ENCODE peak calls at places on chromosome 11, in four cellular contexts. J is ovary; H is IMR-90; O is CD4-positive, alpha-beta memory T cell. K is an unnamed sample.

GRCh38 chr11:84788220-84788619 is 838.9 kb downstream of the DLG2 start:
- DNase-seq in J (no peak), O (no peak), H (no peak), K (no peak)

GRCh38 chr11:17250561-17251350 is 25.8 kb upstream of the NUCB2 start:
- DNase-seq in J (no peak), H (peak; percentile 22), O (no peak), K (no peak)

GRCh38 chr11:111814567-111814966 is 48.4 kb upstream of the PPP2R1B start:
- DNase-seq in O (no peak), J (no peak), H (peak; percentile 91), K (no peak)

GRCh38 chr11:44082645-44083044 is 12.8 kb upstream of the EXT2 start:
- DNase-seq in O (no peak), J (no peak), H (no peak), K (no peak)

GRCh38 chr11:107696140-107696539 is 15.7 kb downstream of the SLN start:
- DNase-seq in O (no peak), J (no peak), H (peak; percentile 97), K (no peak)

GRCh38 chr11:61335355-61335710 is 2.3 kb downstream of the TKFC start:
- DNase-seq in H (no peak), J (peak; percentile 67), O (no peak), K (no peak)

GRCh38 chr11:9280655-9281301 is 15.6 kb upstream of the DENND5A start:
- DNase-seq in J (no peak), O (peak; percentile 68), H (peak; percentile 81), K (peak; percentile 80)

GRCh38 chr11:130801287-130802146 is 114.8 kb downstream of the SNX19 start:
- DNase-seq in H (peak; percentile 53), J (no peak), O (no peak), K (no peak)

GRCh38 chr11:75585271-75585670 is 23.2 kb downstream of the SERPINH1 start:
- DNase-seq in H (no peak), O (no peak), J (no peak), K (no peak)

GRCh38 chr11:106306942-106307341 is 229.5 kb downstream of the AASDHPPT start:
- DNase-seq in O (no peak), J (no peak), H (no peak), K (no peak)

GRCh38 chr11:104713366-104713765 is 184.9 kb downstream of the CASP12 start:
- DNase-seq in J (no peak), H (peak; percentile 59), O (no peak), K (no peak)

GRCh38 chr11:33633251-33634003 is 67.2 kb downstream of the C11orf91 start:
- DNase-seq in H (peak; percentile 72), O (no peak), J (no peak), K (no peak)

GRCh38 chr11:8317164-8317563 is 53.5 kb upstream of the LMO1 start:
- DNase-seq in H (peak; percentile 5), J (no peak), O (no peak), K (no peak)

GRCh38 chr11:35615911-35616900 is 2.1 kb upstream of the FJX1 start:
- DNase-seq in H (peak; percentile 74), O (peak; percentile 35), J (no peak), K (peak; percentile 50)

GRCh38 chr11:65036931-65037330 is 4.1 kb upstream of the SAC3D1 start:
- DNase-seq in J (peak; percentile 43), O (no peak), H (no peak), K (no peak)

GRCh38 chr11:32421992-32422391 is 13.3 kb downstream of the WT1 start:
- DNase-seq in O (no peak), J (no peak), H (no peak), K (no peak)

GRCh38 chr11:28228196-28228595 is 120.0 kb downstream of the METTL15 start:
- DNase-seq in O (no peak), J (no peak), H (peak; percentile 68), K (no peak)

GRCh38 chr11:83724704-83725114 is 438.5 kb upstream of the CCDC90B start:
- DNase-seq in J (no peak), O (no peak), H (no peak), K (no peak)

GRCh38 chr11:93525601-93526000 is 17.6 kb downstream of the SMCO4 start:
- DNase-seq in H (peak; percentile 61), O (no peak), J (no peak), K (no peak)

GRCh38 chr11:93528252-93528651 is 14.9 kb downstream of the SMCO4 start:
- DNase-seq in O (no peak), J (no peak), H (no peak), K (no peak)

GRCh38 chr11:93528757-93529639 is 14.2 kb downstream of the SMCO4 start:
- DNase-seq in J (no peak), H (no peak), O (no peak), K (no peak)

GRCh38 chr11:93526058-93526633 is 17.0 kb downstream of the SMCO4 start:
- DNase-seq in J (no peak), O (no peak), H (no peak), K (no peak)

GRCh38 chr11:93526691-93527583 is 16.3 kb downstream of the SMCO4 start:
- DNase-seq in J (no peak), H (no peak), O (peak; percentile 14), K (no peak)
- H3K4me1 ChIP-seq in J (peaks cover 12% of the 10 kb centered on the region), H (peaks cover 3% of the 10 kb centered on the region), O (peaks cover 73% of the 10 kb centered on the region), K (no peaks in the 10 kb centered on the region)

GRCh38 chr11:113532697-113533424 is 57.7 kb upstream of the DRD2 start:
- DNase-seq in J (peak; percentile 77), O (peak; percentile 19), H (peak; percentile 71), K (peak; percentile 35)
- H3K27ac ChIP-seq in J (no peak overlapping the region), O (no peak overlapping the region), H (no peak overlapping the region), K (no peak overlapping the region)

GRCh38 chr11:62646825-62647608 is 604 bp upstream of the GANAB start:
- DNase-seq in O (no peak), H (no peak), J (no peak), K (no peak)

GRCh38 chr11:62648967-62649364 is 2.6 kb upstream of the GANAB start:
- DNase-seq in J (no peak), H (no peak), O (no peak), K (no peak)

GRCh38 chr11:62647609-62648005 is 1.2 kb upstream of the GANAB start:
- DNase-seq in O (no peak), H (no peak), J (no peak), K (no peak)

GRCh38 chr11:62648185-62648966 is 2.0 kb upstream of the GANAB start:
- DNase-seq in O (no peak), H (no peak), J (no peak), K (no peak)

DNA sequence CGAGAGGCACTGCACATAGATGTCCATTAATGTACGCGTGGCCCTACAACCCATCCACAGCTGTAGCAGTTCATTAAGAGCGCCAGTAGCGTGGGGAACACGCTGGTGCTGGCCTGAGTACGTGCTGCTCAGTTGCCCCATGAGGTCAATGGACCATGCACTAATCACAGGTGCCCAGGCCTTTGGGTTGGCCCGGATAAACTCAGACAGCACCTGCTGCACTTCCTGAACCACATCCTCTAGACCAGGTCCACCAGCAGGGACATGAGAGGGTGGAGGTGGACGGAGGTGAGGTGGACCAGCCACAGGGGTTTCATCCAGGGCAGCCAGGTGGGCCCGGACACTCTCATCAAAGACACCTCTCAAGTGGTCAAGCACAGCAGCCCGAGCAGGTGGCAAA is 3.1 kb upstream of the GANAB start:
- DNase-seq in O (no peak), J (no peak), H (no peak), K (no peak)
- H3K4me1 ChIP-seq in O (peaks cover 45% of the 10 kb centered on the region), J (peaks cover 8% of the 10 kb centered on the region), H (peaks cover 8% of the 10 kb centered on the region), K (peaks cover 19% of the 10 kb centered on the region)

DNA sequence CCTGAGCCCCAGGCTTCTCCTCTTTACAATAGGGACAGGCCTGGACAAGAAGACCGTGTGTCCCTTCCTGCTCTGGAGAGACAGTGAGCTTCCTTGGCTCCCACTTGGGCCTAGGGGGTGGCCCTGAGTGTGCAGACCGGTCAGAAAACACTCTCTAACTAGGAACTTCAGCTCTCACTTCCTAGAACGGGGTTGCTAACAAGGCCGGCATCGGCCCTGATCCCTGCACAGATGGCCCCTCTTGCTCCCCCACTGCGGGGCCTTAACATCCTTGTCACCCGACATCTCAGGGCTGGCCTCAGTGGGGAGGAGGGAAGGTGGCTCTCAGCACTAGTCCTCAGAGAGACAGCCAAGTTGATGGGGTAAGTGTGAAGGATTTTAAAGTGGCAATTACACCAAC is 406.9 kb downstream of the CTTN start:
- DNase-seq in J (no peak), O (no peak), H (no peak), K (no peak)
- H3K27ac ChIP-seq in J (no peak overlapping the region), O (no peak overlapping the region), H (no peak overlapping the region), K (no peak overlapping the region)

GRCh38 chr11:119473901-119474681 is 51.1 kb upstream of the THY1 start:
- DNase-seq in O (no peak), J (no peak), H (no peak), K (no peak)

GRCh38 chr11:119474682-119475596 is 52.0 kb upstream of the THY1 start:
- DNase-seq in O (peak; percentile 43), J (peak; percentile 55), H (peak; percentile 82), K (peak; percentile 45)

GRCh38 chr11:119476666-119477331 is 53.8 kb upstream of the THY1 start:
- DNase-seq in J (no peak), O (no peak), H (no peak), K (no peak)

GRCh38 chr11:119478711-119479285 is 55.8 kb upstream of the THY1 start:
- DNase-seq in O (no peak), H (no peak), J (no peak), K (no peak)

DNA sequence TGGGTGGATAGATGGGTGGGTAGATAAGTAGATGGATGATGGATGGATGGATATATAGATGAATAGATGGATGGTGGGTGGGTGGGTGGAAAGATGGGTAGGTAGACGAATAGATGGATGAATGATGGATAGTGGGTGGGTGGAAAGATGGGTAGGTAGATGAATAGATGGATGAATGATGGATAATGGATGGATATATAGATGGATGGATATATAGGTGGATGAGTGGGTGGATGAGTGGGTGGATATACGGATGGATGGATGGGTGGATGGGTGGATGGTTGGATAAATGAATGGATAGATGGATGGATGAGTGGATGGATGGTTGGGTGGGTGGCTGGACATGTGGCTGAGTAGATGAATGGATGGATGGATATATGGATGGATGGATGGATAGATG is 53.1 kb upstream of the THY1 start:
- DNase-seq in J (no peak), H (no peak), O (no peak), K (no peak)
- H3K4me1 ChIP-seq in J (no peaks in the 10 kb centered on the region), H (peaks cover 9% of the 10 kb centered on the region), O (no peaks in the 10 kb centered on the region), K (no peaks in the 10 kb centered on the region)

GRCh38 chr11:1224491-1225385 is 1.9 kb downstream of the MUC5B start:
- DNase-seq in O (no peak), H (no peak), J (peak; percentile 15), K (no peak)
- H3K27ac ChIP-seq in O (no peak overlapping the region), H (no peak overlapping the region), J (no peak overlapping the region), K (no peak overlapping the region)

GRCh38 chr11:57426439-57426753 is 525 bp downstream of the SLC43A3 start:
- DNase-seq in J (no peak), O (no peak), H (no peak), K (no peak)
- H3K4me1 ChIP-seq in J (peaks cover 23% of the 10 kb centered on the region), O (peaks cover 34% of the 10 kb centered on the region), H (peaks cover 31% of the 10 kb centered on the region), K (peaks cover 43% of the 10 kb centered on the region)

GRCh38 chr11:14015711-14016110 is 53.2 kb downstream of the SPON1 start:
- DNase-seq in O (no peak), H (peak; percentile 81), J (no peak), K (no peak)
- H3K27ac ChIP-seq in O (no peak overlapping the region), H (no peak overlapping the region), J (no peak overlapping the region), K (no peak overlapping the region)

GRCh38 chr11:57478971-57479663 is 18.8 kb downstream of the RTN4RL2 start:
- DNase-seq in O (no peak), J (no peak), H (no peak), K (no peak)
- H3K4me1 ChIP-seq in O (peaks cover 32% of the 10 kb centered on the region), J (peaks cover 10% of the 10 kb centered on the region), H (no peaks in the 10 kb centered on the region), K (peaks cover 16% of the 10 kb centered on the region)

K was measured in naive thymus-derived CD4-positive, alpha-beta T cell.